ENCODE peak calls at places on chromosomes 7 and 10, in ten cellular contexts. X is activated T-helper 1 cell treated with anti-CD3 and anti-CD28 coated beads, Interleukin-12 subunit alpha, Interleukin-12 subunit beta, Interleukin-2, Interleukin-4 antibody, amounts not matched to agents 30 ng/mL and 10 ng/mL and 1 ng/mL, durations not matched to agents 14 hours and 24 hours and 36 hours; Q is fibroblast of the conjunctiva; T is A172; F is cardiac fibroblast; A is smooth muscle cell of the brain vasculature; S is AG10803; U is EL; G is activated naive CD4-positive, alpha-beta T cell treated with anti-CD3 and anti-CD28 coated beads for 36 hours; I is effector memory CD8-positive, alpha-beta T cell. W is an unnamed sample.

GRCh38 chr7:87589631-87590030 is 11.1 kb downstream of the ABCB1 start:
- DNase-seq in X (no peak), Q (no peak), T (no peak), F (no peak), A (no peak), S (no peak), U (no peak), G (no peak), I (no peak), W (no peak)

GRCh38 chr7:25862993-25863726 is 288.8 kb upstream of the NFE2L3 start:
- DNase-seq in X (no peak), Q (no peak), T (no peak), F (no peak), A (no peak), S (no peak), U (no peak), G (no peak), I (no peak), W (no peak)

GRCh38 chr10:123069271-123069670 is 60.5 kb downstream of the ACADSB start:
- DNase-seq in X (no peak), Q (no peak), T (no peak), F (no peak), A (no peak), S (no peak), U (no peak), G (no peak), I (no peak), W (no peak)

GRCh38 chr10:16116404-16117304 is 256.3 kb upstream of the MINDY3 start:
- DNase-seq in X (no peak), Q (no peak), T (peak), F (peak), A (no peak), S (peak), U (peak), G (peak), I (no peak), W (peak)

GRCh38 chr7:128409435-128410091 is at the start of gene IMPDH1:
- DNase-seq in X (peak), Q (peak), T (peak), F (peak), A (no peak), S (peak), U (peak), G (peak), I (peak), W (peak)

GRCh38 chr10:122725768-122726167 is 26.1 kb upstream of the C10orf120 start:
- DNase-seq in X (no peak), Q (no peak), T (no peak), F (no peak), A (no peak), S (no peak), U (no peak), G (no peak), I (no peak), W (no peak)

GRCh38 chr10:30829921-30830671 is 200.5 kb upstream of the LYZL2 start:
- DNase-seq in X (no peak), Q (no peak), T (peak), F (peak), A (no peak), S (peak), U (peak), G (no peak), I (no peak), W (peak)

GRCh38 chr7:95436407-95436806 is 1.6 kb upstream of the PON2 start:
- DNase-seq in X (no peak), Q (no peak), T (no peak), F (no peak), A (no peak), S (no peak), U (no peak), G (no peak), I (no peak), W (no peak)

GRCh38 chr10:22824984-22825383 is 102.9 kb upstream of the ARMC3 start:
- DNase-seq in X (no peak), Q (no peak), T (peak), F (peak), A (no peak), S (peak), U (peak), G (no peak), I (no peak), W (peak)

GRCh38 chr10:71687480-71687879 is 32.1 kb downstream of the C10orf105 start:
- DNase-seq in X (no peak), Q (no peak), T (no peak), F (no peak), A (no peak), S (no peak), U (no peak), G (no peak), I (no peak), W (no peak)

GRCh38 chr10:42551582-42552187 is 86.7 kb downstream of the ZNF33B start:
- DNase-seq in X (no peak), Q (no peak), T (no peak), F (peak), A (no peak), S (peak), U (no peak), G (no peak), I (no peak), W (peak)

GRCh38 chr7:114703677-114704076 is 218.2 kb upstream of the MDFIC start:
- DNase-seq in X (no peak), Q (no peak), T (peak), F (peak), A (no peak), S (no peak), U (peak), G (no peak), I (no peak), W (peak)

GRCh38 chr10:43199684-43200537 is 61.7 kb downstream of the CSGALNACT2 start:
- DNase-seq in X (no peak), Q (no peak), T (no peak), F (no peak), A (no peak), S (no peak), U (no peak), G (no peak), I (no peak), W (no peak)

GRCh38 chr7:38584443-38585210 is 46.5 kb downstream of the AMPH start:
- DNase-seq in X (no peak), Q (peak), T (peak), F (peak), A (peak), S (peak), U (peak), G (no peak), I (no peak), W (peak)

GRCh38 chr7:94452257-94452656 is 57.4 kb upstream of the CASD1 start:
- DNase-seq in X (no peak), Q (no peak), T (no peak), F (no peak), A (no peak), S (no peak), U (no peak), G (no peak), I (no peak), W (no peak)

GRCh38 chr10:15325243-15326002 is 45.7 kb downstream of the FAM171A1 start:
- DNase-seq in X (no peak), Q (peak), T (peak), F (peak), A (no peak), S (no peak), U (peak), G (no peak), I (no peak), W (peak)

GRCh38 chr10:71188201-71188600 is 24.2 kb upstream of the UNC5B start:
- DNase-seq in X (no peak), Q (no peak), T (no peak), F (no peak), A (no peak), S (no peak), U (no peak), G (no peak), I (no peak), W (no peak)

GRCh38 chr7:158991824-158992621 is 135.7 kb downstream of the DYNC2I1 start:
- DNase-seq in X (no peak), Q (no peak), T (no peak), F (no peak), A (no peak), S (no peak), U (no peak), G (peak), I (no peak), W (no peak)

GRCh38 chr10:112654794-112655193 is 207.8 kb downstream of the VTI1A start:
- DNase-seq in X (no peak), Q (no peak), T (no peak), F (no peak), A (no peak), S (no peak), U (no peak), G (no peak), I (no peak), W (no peak)

GRCh38 chr10:98307916-98308315 is 39.9 kb upstream of the LOXL4 start:
- DNase-seq in X (no peak), Q (no peak), T (peak), F (no peak), A (no peak), S (no peak), U (peak), G (no peak), I (no peak), W (no peak)

GRCh38 chr10:32413513-32413912 is 32.4 kb upstream of the CCDC7 start:
- DNase-seq in X (no peak), Q (peak), T (peak), F (peak), A (no peak), S (peak), U (peak), G (peak), I (no peak), W (peak)

GRCh38 chr7:80918909-80919721 is at the start of gene SEMA3C:
- DNase-seq in X (no peak), Q (peak), T (peak), F (peak), A (peak), S (peak), U (peak), G (peak), I (no peak), W (peak)

GRCh38 chr7:50333266-50333665 is 28.8 kb downstream of the IKZF1 start:
- DNase-seq in X (no peak), Q (no peak), T (no peak), F (no peak), A (no peak), S (no peak), U (no peak), G (peak), I (no peak), W (peak)